ENCODE peak calls at places on chromosomes 6 and 20, in six cellular contexts. One of them, this sample, is unnamed.

GRCh38 chr6:43627008-43627825 is 1.8 kb downstream of the GTPBP2 start:
- DNase-seq in endothelial cell: peak; percentile 35
- DNase-seq in PC-3: peak; percentile 97
- DNase-seq in GM20000: no peak
- DNase-seq in neural progenitor cell: no peak
- DNase-seq in HFFc6: peak; percentile 97
- DNase-seq in this sample: peak; percentile 95

GRCh38 chr6:128601060-128601459 is 80.7 kb upstream of the PTPRK start:
- DNase-seq in PC-3: peak; percentile 26
- DNase-seq in GM20000: no peak
- DNase-seq in endothelial cell: no peak
- DNase-seq in HFFc6: no peak
- DNase-seq in neural progenitor cell: no peak
- DNase-seq in this sample: no peak

GRCh38 chr20:20497242-20497985 is 129.5 kb downstream of the INSM1 start:
- DNase-seq in endothelial cell: no peak
- DNase-seq in GM20000: no peak
- DNase-seq in HFFc6: no peak
- DNase-seq in PC-3: no peak
- DNase-seq in neural progenitor cell: no peak
- DNase-seq in this sample: no peak

GRCh38 chr6:15901141-15902115 is 227.5 kb upstream of the MYLIP start:
- DNase-seq in endothelial cell: no peak
- DNase-seq in GM20000: peak; percentile 77
- DNase-seq in neural progenitor cell: no peak
- DNase-seq in PC-3: no peak
- DNase-seq in HFFc6: no peak
- DNase-seq in this sample: no peak

GRCh38 chr6:6783736-6784135 is 195.2 kb downstream of the LY86 start:
- DNase-seq in neural progenitor cell: no peak
- DNase-seq in GM20000: no peak
- DNase-seq in endothelial cell: no peak
- DNase-seq in PC-3: no peak
- DNase-seq in HFFc6: no peak
- DNase-seq in this sample: no peak

GRCh38 chr6:150900049-150900448 is 34.5 kb downstream of the MTHFD1L start:
- DNase-seq in neural progenitor cell: no peak
- DNase-seq in PC-3: no peak
- DNase-seq in HFFc6: no peak
- DNase-seq in GM20000: no peak
- DNase-seq in endothelial cell: no peak
- DNase-seq in this sample: no peak

GRCh38 chr20:5309971-5310370 is 6.8 kb downstream of the PROKR2 start:
- DNase-seq in GM20000: no peak
- DNase-seq in HFFc6: no peak
- DNase-seq in neural progenitor cell: no peak
- DNase-seq in PC-3: peak; percentile 9
- DNase-seq in endothelial cell: no peak
- DNase-seq in this sample: no peak

GRCh38 chr20:47318027-47318595 is 38.4 kb downstream of the ZMYND8 start:
- DNase-seq in GM20000: peak; percentile 16
- DNase-seq in PC-3: peak; percentile 75
- DNase-seq in HFFc6: peak; percentile 46
- DNase-seq in neural progenitor cell: peak; percentile 24
- DNase-seq in endothelial cell: peak; percentile 10
- DNase-seq in this sample: no peak

GRCh38 chr6:90584636-90585255 is 2.1 kb downstream of the MAP3K7 start:
- DNase-seq in PC-3: no peak
- DNase-seq in neural progenitor cell: no peak
- DNase-seq in HFFc6: peak; percentile 22
- DNase-seq in GM20000: no peak
- DNase-seq in endothelial cell: no peak
- DNase-seq in this sample: no peak

GRCh38 chr20:25007491-25008305 is 15.1 kb upstream of the APMAP start:
- DNase-seq in neural progenitor cell: no peak
- DNase-seq in endothelial cell: no peak
- DNase-seq in PC-3: no peak
- DNase-seq in GM20000: no peak
- DNase-seq in HFFc6: no peak
- DNase-seq in this sample: no peak

GRCh38 chr6:5662797-5663196 is 343.9 kb downstream of the NRN1 start:
- DNase-seq in HFFc6: no peak
- DNase-seq in neural progenitor cell: no peak
- DNase-seq in endothelial cell: no peak
- DNase-seq in GM20000: no peak
- DNase-seq in PC-3: no peak
- DNase-seq in this sample: no peak

GRCh38 chr20:31868853-31869672 is 1.3 kb downstream of the DUSP15 start:
- DNase-seq in PC-3: no peak
- DNase-seq in endothelial cell: no peak
- DNase-seq in neural progenitor cell: no peak
- DNase-seq in HFFc6: no peak
- DNase-seq in GM20000: no peak
- DNase-seq in this sample: no peak

GRCh38 chr6:108476381-108476780 is 84.3 kb upstream of the FOXO3 start:
- DNase-seq in neural progenitor cell: no peak
- DNase-seq in endothelial cell: no peak
- DNase-seq in PC-3: no peak
- DNase-seq in HFFc6: no peak
- DNase-seq in GM20000: no peak
- DNase-seq in this sample: no peak

GRCh38 chr6:45640081-45640491 is 262.4 kb upstream of the SUPT3H start:
- DNase-seq in PC-3: peak; percentile 58
- DNase-seq in neural progenitor cell: no peak
- DNase-seq in endothelial cell: no peak
- DNase-seq in HFFc6: peak; percentile 41
- DNase-seq in GM20000: no peak
- DNase-seq in this sample: no peak

GRCh38 chr6:36633915-36634314 is 39.8 kb downstream of the SRSF3 start:
- DNase-seq in GM20000: no peak
- DNase-seq in endothelial cell: no peak
- DNase-seq in HFFc6: peak; percentile 29
- DNase-seq in PC-3: peak; percentile 67
- DNase-seq in neural progenitor cell: no peak
- DNase-seq in this sample: peak; percentile 42

GRCh38 chr20:61120595-61121515 is 131.2 kb upstream of the CDH4 start:
- DNase-seq in neural progenitor cell: peak; percentile 81
- DNase-seq in GM20000: no peak
- DNase-seq in endothelial cell: peak; percentile 66
- DNase-seq in HFFc6: peak; percentile 62
- DNase-seq in PC-3: peak; percentile 35
- DNase-seq in this sample: no peak

GRCh38 chr6:66336171-66336570 is 629.1 kb upstream of the EYS start:
- DNase-seq in neural progenitor cell: no peak
- DNase-seq in endothelial cell: no peak
- DNase-seq in HFFc6: no peak
- DNase-seq in GM20000: no peak
- DNase-seq in PC-3: no peak
- DNase-seq in this sample: no peak

GRCh38 chr6:12545837-12546658 is 170.5 kb upstream of the PHACTR1 start:
- DNase-seq in HFFc6: peak; percentile 70
- DNase-seq in neural progenitor cell: no peak
- DNase-seq in PC-3: peak; percentile 93
- DNase-seq in GM20000: no peak
- DNase-seq in endothelial cell: no peak
- DNase-seq in this sample: no peak

GRCh38 chr20:1825492-1825891 is 69.7 kb upstream of the SIRPA start:
- DNase-seq in PC-3: no peak
- DNase-seq in neural progenitor cell: no peak
- DNase-seq in HFFc6: peak; percentile 53
- DNase-seq in endothelial cell: no peak
- DNase-seq in GM20000: no peak
- DNase-seq in this sample: no peak

GRCh38 chr6:71489736-71490135 is 201.1 kb downstream of the OGFRL1 start:
- DNase-seq in endothelial cell: no peak
- DNase-seq in neural progenitor cell: no peak
- DNase-seq in PC-3: peak; percentile 73
- DNase-seq in HFFc6: peak; percentile 82
- DNase-seq in GM20000: no peak
- DNase-seq in this sample: peak; percentile 65

GRCh38 chr20:1802385-1803215 is 92.6 kb upstream of the SIRPA start:
- DNase-seq in HFFc6: peak; percentile 29
- DNase-seq in endothelial cell: peak; percentile 86
- DNase-seq in PC-3: peak; percentile 70
- DNase-seq in GM20000: peak; percentile 81
- DNase-seq in neural progenitor cell: peak; percentile 90
- DNase-seq in this sample: no peak

GRCh38 chr20:50343125-50343489 is 152.5 kb downstream of the CEBPB start:
- DNase-seq in neural progenitor cell: no peak
- DNase-seq in endothelial cell: no peak
- DNase-seq in PC-3: no peak
- DNase-seq in HFFc6: no peak
- DNase-seq in GM20000: no peak
- DNase-seq in this sample: no peak

GRCh38 chr20:50342638-50343102 is 152.0 kb downstream of the CEBPB start:
- DNase-seq in HFFc6: no peak
- DNase-seq in PC-3: no peak
- DNase-seq in endothelial cell: no peak
- DNase-seq in GM20000: no peak
- DNase-seq in neural progenitor cell: no peak
- DNase-seq in this sample: no peak

GRCh38 chr20:50343490-50344179 is 153.0 kb downstream of the CEBPB start:
- DNase-seq in PC-3: no peak
- DNase-seq in HFFc6: no peak
- DNase-seq in GM20000: no peak
- DNase-seq in endothelial cell: no peak
- DNase-seq in neural progenitor cell: no peak
- DNase-seq in this sample: no peak

GRCh38 chr20:50345712-50346371 is 155.2 kb downstream of the CEBPB start:
- DNase-seq in PC-3: no peak
- DNase-seq in neural progenitor cell: no peak
- DNase-seq in GM20000: no peak
- DNase-seq in endothelial cell: no peak
- DNase-seq in HFFc6: no peak
- DNase-seq in this sample: no peak

DNA sequence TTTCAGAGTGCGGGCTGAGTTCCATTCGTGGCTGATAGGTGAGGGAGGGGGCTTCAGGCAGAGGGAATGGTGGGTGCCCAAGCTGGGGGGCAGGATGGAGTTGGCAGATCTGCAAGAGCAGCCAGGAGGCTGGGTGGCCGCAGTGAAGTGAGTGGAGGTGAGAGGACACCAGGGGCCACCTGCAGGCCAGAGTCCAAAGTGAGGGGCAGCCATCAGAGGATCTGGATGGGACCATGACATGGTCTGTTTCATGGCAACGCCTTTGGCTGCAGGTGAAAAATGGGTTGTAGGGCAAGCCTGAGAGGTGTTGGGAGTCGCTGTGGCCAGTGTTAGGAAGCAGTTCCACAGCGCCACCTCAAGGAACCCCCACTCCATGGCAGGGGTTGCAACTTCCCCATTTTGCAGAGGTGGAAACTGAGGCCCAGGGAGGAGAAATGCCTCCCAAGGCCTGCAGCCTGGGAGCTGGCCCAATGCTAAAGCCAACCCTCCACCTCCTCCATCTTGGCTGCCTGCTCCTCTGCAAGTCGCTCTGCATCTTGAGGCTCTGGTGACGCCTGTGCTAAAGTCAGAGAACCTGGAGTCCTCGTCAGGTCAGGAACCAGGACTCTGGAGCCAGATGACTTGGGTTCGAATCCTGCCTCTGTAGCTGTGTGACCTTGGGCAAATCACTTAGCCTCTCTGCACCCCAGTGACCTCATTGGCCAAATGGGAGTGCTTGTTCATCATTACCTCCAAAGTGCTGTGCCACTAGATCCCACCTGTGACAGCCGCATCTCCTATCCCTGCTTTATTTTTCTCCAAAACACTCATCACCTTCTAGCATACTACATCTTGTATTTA is 153.8 kb downstream of the CEBPB start:
- DNase-seq in endothelial cell: no peak
- DNase-seq in GM20000: no peak
- DNase-seq in PC-3: no peak
- DNase-seq in neural progenitor cell: no peak
- DNase-seq in HFFc6: no peak
- DNase-seq in this sample: no peak
- TF ChIP-seq CTCF in endothelial cell: peak; percentile 32
- TF ChIP-seq CTCF in GM20000: no peak
- TF ChIP-seq CTCF in PC-3: peak; percentile 54
- TF ChIP-seq CTCF in neural progenitor cell: peak; percentile 30
- TF ChIP-seq CTCF in HFFc6: peak; percentile 59
- TF ChIP-seq CTCF in this sample: no peak

GRCh38 chr20:38649275-38649891 is 47.8 kb downstream of the ARHGAP40 start:
- DNase-seq in GM20000: peak; percentile 44
- DNase-seq in neural progenitor cell: peak; percentile 74
- DNase-seq in HFFc6: peak; percentile 23
- DNase-seq in PC-3: peak; percentile 48
- DNase-seq in endothelial cell: peak; percentile 44
- DNase-seq in this sample: no peak
- TF ChIP-seq CTCF in GM20000: peak; percentile 48
- TF ChIP-seq CTCF in neural progenitor cell: peak; percentile 61
- TF ChIP-seq CTCF in HFFc6: peak; percentile 74
- TF ChIP-seq CTCF in PC-3: peak; percentile 68
- TF ChIP-seq CTCF in endothelial cell: no peak
- TF ChIP-seq CTCF in this sample: peak; percentile 32

GRCh38 chr6:11231564-11232176 is 798 bp downstream of the NEDD9 start:
- DNase-seq in neural progenitor cell: peak; percentile 75
- DNase-seq in PC-3: peak; percentile 61
- DNase-seq in endothelial cell: no peak
- DNase-seq in HFFc6: no peak
- DNase-seq in GM20000: no peak
- DNase-seq in this sample: no peak

GRCh38 chr6:11231108-11231463 is 1.4 kb downstream of the NEDD9 start:
- DNase-seq in PC-3: no peak
- DNase-seq in endothelial cell: no peak
- DNase-seq in GM20000: no peak
- DNase-seq in HFFc6: no peak
- DNase-seq in neural progenitor cell: no peak
- DNase-seq in this sample: no peak

GRCh38 chr6:11233936-11234573 is 1.6 kb upstream of the NEDD9 start:
- DNase-seq in endothelial cell: no peak
- DNase-seq in PC-3: no peak
- DNase-seq in GM20000: no peak
- DNase-seq in neural progenitor cell: peak; percentile 10
- DNase-seq in HFFc6: no peak
- DNase-seq in this sample: no peak

GRCh38 chr6:11232968-11233626 is 629 bp upstream of the NEDD9 start:
- DNase-seq in GM20000: no peak
- DNase-seq in HFFc6: peak; percentile 25
- DNase-seq in PC-3: peak; percentile 39
- DNase-seq in endothelial cell: no peak
- DNase-seq in neural progenitor cell: peak; percentile 78
- DNase-seq in this sample: no peak

GRCh38 chr6:11232177-11232967 is at the start of gene NEDD9:
- DNase-seq in HFFc6: peak; percentile 96
- DNase-seq in PC-3: peak; percentile 96
- DNase-seq in endothelial cell: peak; percentile 87
- DNase-seq in GM20000: peak; percentile 95
- DNase-seq in neural progenitor cell: peak; percentile 98
- DNase-seq in this sample: peak; percentile 87
- TF ChIP-seq CTCF in HFFc6: no peak
- TF ChIP-seq CTCF in PC-3: no peak
- TF ChIP-seq CTCF in endothelial cell: no peak
- TF ChIP-seq CTCF in GM20000: no peak
- TF ChIP-seq CTCF in neural progenitor cell: no peak
- TF ChIP-seq CTCF in this sample: no peak

DNA sequence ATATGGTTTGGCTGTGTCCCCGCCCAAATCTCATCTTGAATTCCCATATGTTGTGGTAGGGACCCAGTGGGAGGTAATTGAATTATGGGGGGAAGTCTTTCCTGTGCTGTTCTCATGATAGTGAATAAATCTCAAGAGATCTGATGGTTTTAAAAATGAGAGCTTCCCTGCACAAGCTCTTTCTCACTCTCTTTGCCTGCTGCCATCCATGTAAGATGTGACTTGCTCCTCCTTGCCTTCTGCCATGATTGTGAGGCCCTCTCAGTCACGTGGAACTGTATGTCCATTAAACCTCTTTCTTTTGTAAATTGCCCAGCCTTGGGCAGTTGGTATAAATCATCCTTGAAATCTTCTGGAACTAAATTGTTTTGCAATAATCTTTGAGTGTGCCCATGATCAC is 31.9 kb upstream of the TBX18 start:
- DNase-seq in PC-3: no peak
- DNase-seq in neural progenitor cell: no peak
- DNase-seq in GM20000: no peak
- DNase-seq in endothelial cell: no peak
- DNase-seq in HFFc6: no peak
- DNase-seq in this sample: no peak
- TF ChIP-seq CTCF in PC-3: no peak
- TF ChIP-seq CTCF in neural progenitor cell: no peak
- TF ChIP-seq CTCF in GM20000: no peak
- TF ChIP-seq CTCF in endothelial cell: no peak
- TF ChIP-seq CTCF in HFFc6: no peak
- TF ChIP-seq CTCF in this sample: no peak

This sample was measured in AG09319.